ENCODE peak calls at places on chromosomes 11 and 22, in nine cellular contexts. O, X, B, Z, C, L, N, Y and V are unnamed samples.

GRCh38 chr11:87097582-87097981 is 59.8 kb downstream of the TMEM135 start:
- DNase-seq in O (peak), L (peak), C (no peak), N (peak), X (peak), Y (peak), B (peak), Z (peak), V (peak)

GRCh38 chr11:96187779-96188624 is 155.0 kb downstream of the MAML2 start:
- DNase-seq in O (peak), Y (no peak), Z (no peak), N (no peak), X (no peak), B (no peak), L (no peak), C (no peak), V (no peak)

GRCh38 chr22:28008649-28009048 is 89.6 kb upstream of the PITPNB start:
- DNase-seq in C (no peak), X (no peak), N (no peak), Y (no peak), Z (no peak), L (no peak), B (no peak), O (no peak), V (no peak)

GRCh38 chr11:27754035-27755017 is 54.1 kb upstream of the BDNF start:
- DNase-seq in C (no peak), Y (no peak), N (no peak), Z (no peak), X (no peak), O (peak), B (no peak), L (no peak), V (no peak)

GRCh38 chr11:34481307-34481706 is 32.3 kb downstream of the ELF5 start:
- DNase-seq in O (no peak), X (no peak), B (no peak), N (no peak), L (no peak), Y (no peak), C (no peak), Z (no peak), V (no peak)

GRCh38 chr22:38243007-38243775 is 29.6 kb downstream of the TMEM184B start:
- DNase-seq in L (peak), Z (peak), N (no peak), C (peak), X (no peak), Y (no peak), O (peak), B (no peak), V (no peak)

GRCh38 chr11:107468596-107468995 is 11.0 kb upstream of the CWF19L2 start:
- DNase-seq in Y (no peak), B (no peak), N (no peak), X (no peak), C (no peak), O (peak), Z (no peak), L (no peak), V (no peak)

GRCh38 chr11:23413057-23413456 is 552.8 kb upstream of the CCDC179 start:
- DNase-seq in X (no peak), L (no peak), B (no peak), Y (no peak), C (no peak), N (no peak), O (peak), Z (no peak), V (no peak)

GRCh38 chr11:72705442-72706365 is 31.5 kb upstream of the PDE2A start:
- DNase-seq in C (no peak), O (no peak), X (no peak), Y (no peak), N (no peak), B (no peak), Z (no peak), L (no peak), V (no peak)

GRCh38 chr11:2944953-2945756 is 15.9 kb upstream of the PHLDA2 start:
- DNase-seq in Y (no peak), O (peak), N (peak), B (peak), Z (peak), L (peak), C (peak), X (peak), V (no peak)

GRCh38 chr11:66326261-66327111 is 9.6 kb upstream of the CD248 start:
- DNase-seq in L (no peak), Y (no peak), Z (peak), N (peak), C (peak), X (peak), B (no peak), O (no peak), V (no peak)

GRCh38 chr11:2464451-2465165 is 19.8 kb downstream of the KCNQ1 start:
- DNase-seq in Y (no peak), N (no peak), L (peak), O (no peak), Z (peak), C (no peak), X (no peak), B (no peak), V (no peak)

GRCh38 chr11:8650401-8650990 is 32.0 kb downstream of the TRIM66 start:
- DNase-seq in N (no peak), X (no peak), Y (no peak), O (peak), B (no peak), L (no peak), C (no peak), Z (no peak), V (no peak)

GRCh38 chr22:23259916-23260644 is 79.8 kb downstream of the BCR start:
- DNase-seq in C (no peak), L (no peak), B (no peak), N (no peak), Z (no peak), Y (no peak), X (peak), O (no peak), V (peak)

GRCh38 chr11:119338318-119338890 is 2.3 kb downstream of the C1QTNF5 start:
- DNase-seq in Y (peak), X (peak), N (peak), C (peak), L (peak), B (peak), O (no peak), Z (peak), V (no peak)

GRCh38 chr11:1152316-1153104 is 5.2 kb upstream of the MUC5AC start:
- DNase-seq in Z (no peak), Y (peak), L (no peak), O (peak), N (no peak), B (no peak), C (no peak), X (no peak), V (no peak)

GRCh38 chr22:35839811-35840739 is 122.4 kb downstream of the APOL5 start:
- DNase-seq in L (peak), O (peak), B (peak), Z (peak), N (peak), C (peak), X (peak), Y (peak), V (peak)

GRCh38 chr11:76369406-76369805 is 11.5 kb downstream of the THAP12 start:
- DNase-seq in X (no peak), L (peak), O (no peak), Z (peak), N (no peak), Y (no peak), C (no peak), B (no peak), V (no peak)

GRCh38 chr22:20020533-20021195 is at the start of gene TANGO2:
- DNase-seq in O (peak), L (peak), C (peak), B (peak), Y (no peak), Z (peak), N (peak), X (peak), V (no peak)

GRCh38 chr11:117720061-117720511 is 76.9 kb downstream of the DSCAML1 start:
- DNase-seq in N (no peak), B (peak), O (no peak), Y (no peak), L (no peak), X (no peak), Z (no peak), C (no peak), V (no peak)

GRCh38 chr11:71451596-71452353 is 1.2 kb upstream of the NADSYN1 start:
- DNase-seq in Y (no peak), X (no peak), Z (peak), B (peak), O (no peak), C (peak), N (peak), L (peak), V (peak)

GRCh38 chr11:104163100-104164027 is 583 bp downstream of the PDGFD start:
- DNase-seq in O (peak), B (peak), Z (no peak), C (no peak), N (no peak), Y (no peak), X (peak), L (peak), V (no peak)

GRCh38 chr11:115665958-115666357 is 161.7 kb upstream of the CADM1 start:
- DNase-seq in O (peak), N (no peak), C (no peak), B (no peak), X (no peak), Z (no peak), L (no peak), Y (no peak), V (no peak)

GRCh38 chr11:29527391-29527936 is 489.4 kb downstream of the KCNA4 start:
- DNase-seq in C (no peak), L (peak), B (no peak), Z (no peak), Y (no peak), O (peak), X (no peak), N (no peak), V (no peak)

GRCh38 chr22:23394525-23395326 is 185.4 kb downstream of the IGLL1 start:
- DNase-seq in X (no peak), N (no peak), C (peak), B (no peak), Y (no peak), O (no peak), L (no peak), Z (no peak), V (no peak)

GRCh38 chr11:89583580-89583979 is 92.4 kb upstream of the NOX4 start:
- DNase-seq in C (no peak), Y (no peak), O (no peak), B (no peak), N (no peak), Z (peak), L (no peak), X (no peak), V (no peak)

GRCh38 chr11:41316726-41317125 is 142.7 kb downstream of the LRRC4C start:
- DNase-seq in N (no peak), Y (no peak), O (no peak), Z (no peak), C (no peak), B (no peak), X (no peak), L (no peak), V (no peak)

DNA sequence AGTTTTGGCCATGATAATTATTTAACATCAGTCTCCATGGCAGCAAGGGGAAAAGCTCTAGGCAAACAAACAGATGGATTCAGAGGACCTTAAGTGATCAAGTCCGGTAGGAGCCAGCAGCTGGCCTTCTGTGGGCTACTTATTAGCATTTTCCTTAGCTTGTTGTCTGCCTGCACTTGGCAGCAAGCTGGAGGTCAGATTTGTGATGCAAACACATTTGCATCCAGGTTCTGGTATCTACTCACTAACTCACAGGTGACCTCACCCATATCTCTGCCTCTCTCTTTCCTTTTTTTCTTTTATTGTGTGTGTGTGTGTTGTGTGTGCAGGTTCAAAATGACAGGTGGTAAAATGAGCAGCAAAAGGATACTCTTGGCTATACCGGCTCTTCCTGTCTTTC is 32.3 kb downstream of the ARHGAP42 start:
- DNase-seq in N (no peak), C (no peak), Y (no peak), L (peak), X (no peak), Z (peak), B (peak), O (peak), V (peak)
- H3K27ac ChIP-seq in N (no peak), C (peak), Y (peak), L (peak), X (peak), Z (peak), B (peak), O (no peak), V (peak)

GRCh38 chr11:121538054-121538453 is 85.3 kb upstream of the SORL1-AS1 start:
- DNase-seq in Y (no peak), B (no peak), Z (no peak), C (no peak), L (no peak), N (peak), O (no peak), X (no peak), V (no peak)
- H3K27ac ChIP-seq in Y (no peak), B (no peak), Z (no peak), C (no peak), L (no peak), N (no peak), O (no peak), X (no peak), V (no peak)

DNA sequence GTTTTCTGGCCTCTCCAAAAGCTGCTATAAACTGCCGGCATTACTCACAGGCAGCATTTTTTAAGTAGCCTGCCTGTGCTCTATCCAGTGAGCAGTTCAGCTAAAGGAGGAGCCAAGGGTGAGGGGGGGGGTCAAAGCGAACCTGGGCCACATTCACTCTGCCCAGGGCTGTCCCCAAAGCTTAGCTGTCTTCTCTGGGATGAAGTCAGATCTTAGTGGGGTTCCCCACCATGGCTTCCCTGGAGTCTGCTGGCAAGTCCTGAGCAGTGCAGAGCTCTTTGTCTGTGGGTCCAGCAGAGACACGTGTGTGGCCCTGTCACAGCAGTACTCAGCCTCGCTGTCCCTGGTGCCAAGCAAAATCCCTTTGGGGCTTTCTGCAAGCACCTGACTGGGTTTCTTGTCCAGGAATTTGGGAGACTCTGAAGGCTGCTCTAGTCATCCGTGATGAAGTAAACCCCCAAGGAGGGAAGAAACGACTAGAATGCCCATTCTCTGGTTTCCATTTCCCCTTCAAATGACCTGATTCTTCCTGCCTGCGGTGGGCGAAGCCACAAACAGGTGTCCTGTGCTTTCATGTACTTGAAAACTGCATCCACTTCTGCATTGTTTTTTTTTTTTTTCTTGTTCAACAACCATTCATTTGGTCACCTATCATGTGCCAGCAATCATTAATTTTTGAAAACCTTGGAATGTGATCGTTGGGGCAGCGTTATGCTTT is 2.6 kb downstream of the KCNJ5 start:
- DNase-seq in Y (no peak), O (no peak), C (no peak), B (no peak), L (no peak), X (no peak), N (no peak), Z (no peak), V (no peak)
- H3K27ac ChIP-seq in Y (no peak), O (no peak), C (no peak), B (peak), L (peak), X (no peak), N (no peak), Z (no peak), V (no peak)

GRCh38 chr11:46348986-46349401 is 1.7 kb downstream of the DGKZ start:
- DNase-seq in C (no peak), L (no peak), O (no peak), Y (no peak), N (peak), Z (no peak), X (no peak), B (no peak), V (no peak)
- H3K27ac ChIP-seq in C (no peak), L (no peak), O (no peak), Y (peak), N (peak), Z (peak), X (no peak), B (no peak), V (no peak)

GRCh38 chr22:32828561-32828960 is 27.1 kb downstream of the TIMP3 start:
- DNase-seq in B (no peak), C (no peak), Z (no peak), O (no peak), L (no peak), Y (no peak), N (no peak), X (no peak), V (no peak)

GRCh38 chr22:32829451-32829851 is 27.9 kb downstream of the TIMP3 start:
- DNase-seq in Z (no peak), C (no peak), O (no peak), Y (no peak), L (no peak), N (no peak), B (no peak), X (no peak), V (no peak)

GRCh38 chr22:32830957-32831356 is 29.5 kb downstream of the TIMP3 start:
- DNase-seq in N (no peak), B (no peak), C (no peak), X (no peak), O (no peak), L (no peak), Y (no peak), Z (no peak), V (no peak)

GRCh38 chr22:32831571-32831970 is 30.1 kb downstream of the TIMP3 start:
- DNase-seq in Z (no peak), O (no peak), B (no peak), L (no peak), Y (no peak), C (no peak), N (no peak), X (no peak), V (no peak)

GRCh38 chr22:32830473-32830872 is 29.0 kb downstream of the TIMP3 start:
- DNase-seq in C (peak), Z (no peak), X (no peak), Y (no peak), N (no peak), B (peak), O (no peak), L (peak), V (no peak)
- H3K27ac ChIP-seq in C (peak), Z (no peak), X (no peak), Y (no peak), N (no peak), B (peak), O (no peak), L (no peak), V (no peak)

GRCh38 chr11:61334434-61335354 is 1.7 kb downstream of the TKFC start:
- DNase-seq in X (no peak), B (no peak), Z (peak), Y (no peak), C (no peak), L (peak), N (no peak), O (peak), V (no peak)
- H3K27ac ChIP-seq in X (peak), B (no peak), Z (peak), Y (peak), C (no peak), L (peak), N (no peak), O (no peak), V (no peak)

DNA sequence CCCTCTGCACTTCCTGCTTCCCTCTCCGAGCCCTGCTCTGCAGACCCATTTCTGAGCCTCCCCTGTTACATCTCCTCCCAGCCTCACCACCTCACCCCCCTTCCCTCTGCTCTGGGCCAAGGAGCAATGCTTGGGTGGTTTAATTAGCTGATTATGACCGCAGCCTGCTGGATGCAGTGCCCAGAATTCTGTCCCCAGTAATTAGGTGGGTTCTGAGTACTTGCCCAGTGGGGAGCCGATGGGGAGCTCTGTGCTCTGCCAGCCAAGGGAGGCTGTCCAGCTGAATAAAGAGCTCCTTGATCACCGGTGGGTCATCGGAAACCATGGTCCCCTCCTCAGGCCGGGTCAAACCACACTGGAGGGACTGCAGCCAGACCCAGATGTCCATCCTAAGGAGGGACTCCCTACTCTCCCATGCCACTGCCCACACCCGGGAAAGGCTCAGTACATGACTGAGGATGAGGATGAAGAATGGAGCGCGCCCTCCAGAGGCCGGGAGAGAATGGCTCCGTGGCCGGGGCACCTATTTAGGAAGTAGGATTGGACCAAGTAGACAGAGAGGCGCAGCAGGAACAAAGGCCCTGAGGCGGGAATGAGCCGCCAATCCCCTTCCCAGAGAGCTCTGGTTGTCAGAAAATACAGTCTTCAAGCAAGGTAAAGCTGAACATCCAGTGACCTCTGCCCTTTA is 9.1 kb downstream of the ARRB1 start:
- DNase-seq in B (no peak), O (no peak), Y (no peak), X (no peak), Z (no peak), N (no peak), L (no peak), C (no peak), V (no peak)
- H3K27ac ChIP-seq in B (no peak), O (no peak), Y (peak), X (no peak), Z (peak), N (no peak), L (peak), C (peak), V (no peak)

DNA sequence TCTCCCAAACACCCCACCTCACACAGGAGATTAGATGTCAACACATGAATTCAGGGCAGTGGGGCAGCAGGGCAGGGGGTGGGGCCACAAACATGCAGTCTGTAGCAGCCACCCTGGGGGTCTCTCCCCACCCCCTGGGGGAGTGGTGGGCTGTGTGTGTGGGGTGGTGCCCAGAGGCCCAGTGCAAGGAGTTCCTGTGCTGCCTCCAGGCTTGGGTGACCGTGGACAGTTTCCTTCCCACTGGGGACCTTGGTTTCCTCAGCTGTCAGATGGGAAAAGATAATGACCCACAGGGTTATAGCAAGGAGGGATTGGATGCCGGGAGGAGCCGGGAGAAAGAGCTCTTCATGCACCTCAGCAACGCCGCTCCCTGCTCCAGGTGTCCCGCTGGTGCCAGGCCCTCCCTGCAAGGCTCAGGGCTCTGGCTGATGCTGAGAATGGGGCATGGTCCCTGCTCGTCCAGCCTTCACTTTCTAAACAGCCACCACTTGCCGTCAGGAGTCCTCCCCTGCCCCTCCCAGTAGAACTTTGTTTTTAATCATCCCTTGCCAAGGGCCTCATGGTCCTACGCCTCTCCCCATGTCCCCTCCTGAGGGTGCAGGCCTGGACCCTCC is 2.0 kb upstream of the MRGPRF start:
- DNase-seq in Z (no peak), L (no peak), B (no peak), C (no peak), X (no peak), Y (no peak), O (no peak), N (no peak), V (no peak)
- H3K27ac ChIP-seq in Z (peak), L (no peak), B (peak), C (no peak), X (no peak), Y (no peak), O (peak), N (no peak), V (no peak)